ENCODE peak calls at places on chromosome 5, in four cellular contexts. K is T1000, R is MV-4-11, W is psoas muscle. E is an unnamed sample.

GRCh38 chr5:97383996-97384395 is 200.9 kb upstream of the RIOK2 start:
- DNase-seq in W (no peak), R (no peak), K (no peak), E (no peak)

GRCh38 chr5:29307498-29307897 is 1886.0 kb upstream of the CDH6 start:
- DNase-seq in W (no peak), K (no peak), R (no peak), E (no peak)

GRCh38 chr5:149271717-149272558 is at the start of gene AFAP1L1:
- DNase-seq in W (peak; percentile 80), K (no peak), R (no peak), E (peak; percentile 25)

GRCh38 chr5:54703091-54703490 is 185.5 kb downstream of the SNX18 start:
- DNase-seq in K (no peak), W (peak; percentile 72), R (no peak), E (no peak)

GRCh38 chr5:4386152-4386551 is 754.0 kb upstream of the ADAMTS16 start:
- DNase-seq in R (no peak), W (no peak), K (no peak), E (no peak)

GRCh38 chr5:117889592-117889991 is 1098.8 kb downstream of the DTWD2 start:
- DNase-seq in K (no peak), R (peak; percentile 41), W (no peak), E (no peak)

GRCh38 chr5:176837707-176838115 is 27.4 kb downstream of the UNC5A start:
- DNase-seq in R (peak; percentile 79), K (peak; percentile 68), W (peak; percentile 86), E (peak; percentile 90)

GRCh38 chr5:140569197-140569596 is 4.6 kb downstream of the SLC35A4 start:
- DNase-seq in K (no peak), R (peak; percentile 4), W (no peak), E (no peak)

GRCh38 chr5:5658226-5658625 is 235.7 kb downstream of the ICE1 start:
- DNase-seq in R (no peak), W (peak; percentile 34), K (no peak), E (no peak)

GRCh38 chr5:142402752-142403318 is 78.0 kb upstream of the SPRY4 start:
- DNase-seq in W (no peak), R (no peak), K (no peak), E (no peak)

GRCh38 chr5:44719856-44720255 is 88.9 kb upstream of the MRPS30 start:
- DNase-seq in K (no peak), W (no peak), R (no peak), E (no peak)

GRCh38 chr5:149128023-149128875 is 13.0 kb upstream of the ABLIM3 start:
- DNase-seq in W (no peak), K (peak; percentile 26), R (peak; percentile 15), E (peak; percentile 23)

GRCh38 chr5:180072556-180072955 is 997 bp upstream of the RNF130 start:
- DNase-seq in K (no peak), W (peak; percentile 22), R (no peak), E (no peak)

GRCh38 chr5:10789021-10789420 is 28.0 kb upstream of the DAP start:
- DNase-seq in R (no peak), K (peak; percentile 11), W (peak; percentile 31), E (no peak)

GRCh38 chr5:72194846-72195245 is 87.6 kb downstream of the MAP1B start:
- DNase-seq in K (no peak), R (peak; percentile 37), W (no peak), E (peak; percentile 57)

E was measured in activated CD8-positive, alpha-beta T cell treated with anti-CD3 and anti-CD28 coated beads, Interleukin-2, amount 10 ng/mL, durations not matched to agents 7 days and 5 days.